ENCODE peak calls at places on chromosomes 2 and 18, in seven cellular contexts. T is stomach, E is RWPE2, W is fibroblast of the aortic adventitia, H is HFF-Myc, Y is endothelial cell, R is WTC11. K is an unnamed sample.

GRCh38 chr2:184346338-184346862 is 251.9 kb upstream of the ZNF804A start:
- DNase-seq in W (no peak), H (no peak), E (no peak), T (no peak), R (no peak), Y (no peak), K (no peak)

GRCh38 chr2:127573771-127574170 is 38.3 kb downstream of the MYO7B start:
- DNase-seq in R (no peak), E (no peak), T (peak), Y (no peak), H (no peak), W (no peak), K (peak)

GRCh38 chr2:112765251-112765650 is 842 bp upstream of the CKAP2L start:
- DNase-seq in T (no peak), R (no peak), W (no peak), Y (no peak), E (no peak), H (no peak), K (no peak)

GRCh38 chr2:881204-881918 is 69.3 kb upstream of the SNTG2 start:
- DNase-seq in Y (no peak), E (no peak), R (no peak), H (no peak), W (no peak), T (no peak), K (peak)

GRCh38 chr18:77078671-77079070 is 53.9 kb downstream of the MBP start:
- DNase-seq in E (no peak), T (no peak), H (no peak), R (no peak), W (no peak), Y (no peak), K (no peak)

GRCh38 chr2:98693477-98693876 is 37.5 kb downstream of the MGAT4A start:
- DNase-seq in Y (no peak), W (no peak), R (no peak), H (no peak), E (no peak), T (no peak), K (no peak)

GRCh38 chr18:47898696-47899095 is 31.8 kb downstream of the SMAD2 start:
- DNase-seq in W (no peak), Y (no peak), H (no peak), R (no peak), T (no peak), E (no peak), K (no peak)

GRCh38 chr2:17672583-17673317 is 80.9 kb downstream of the SMC6 start:
- DNase-seq in Y (no peak), T (no peak), H (peak), R (no peak), W (peak), E (no peak), K (no peak)

GRCh38 chr2:229273384-229274338 is 2.6 kb upstream of the PID1 start:
- DNase-seq in Y (peak), W (peak), R (peak), T (peak), H (peak), E (no peak), K (no peak)

GRCh38 chr18:56984731-56985130 is 162.2 kb upstream of the BOD1L2 start:
- DNase-seq in W (no peak), T (no peak), Y (no peak), H (no peak), E (no peak), R (no peak), K (no peak)

GRCh38 chr2:226583715-226584114 is 215.9 kb downstream of the IRS1 start:
- DNase-seq in H (peak), W (peak), T (no peak), Y (no peak), R (no peak), E (no peak), K (no peak)

GRCh38 chr2:174070281-174070680 is 105.1 kb upstream of the SP3 start:
- DNase-seq in T (no peak), H (no peak), W (no peak), E (no peak), R (no peak), Y (no peak), K (no peak)

GRCh38 chr2:7845332-7845731 is 836.5 kb upstream of the ID2 start:
- DNase-seq in T (no peak), R (no peak), E (no peak), W (peak), H (no peak), Y (no peak), K (no peak)

GRCh38 chr18:48002933-48003365 is 72.5 kb upstream of the SMAD2 start:
- DNase-seq in R (no peak), E (peak), W (peak), Y (no peak), T (peak), H (no peak), K (no peak)

GRCh38 chr18:25422230-25422629 is 70.3 kb upstream of the ZNF521 start:
- DNase-seq in R (no peak), W (no peak), E (no peak), T (no peak), Y (no peak), H (no peak), K (no peak)

GRCh38 chr18:374735-375168 is 106.9 kb upstream of the THOC1 start:
- DNase-seq in E (no peak), W (no peak), T (no peak), R (no peak), H (no peak), Y (no peak), K (no peak)

GRCh38 chr2:231369580-231370428 is 25.7 kb upstream of the B3GNT7 start:
- DNase-seq in R (no peak), H (no peak), T (no peak), Y (no peak), E (no peak), W (no peak), K (no peak)

GRCh38 chr18:8849696-8850095 is 144.3 kb downstream of the MTCL1 start:
- DNase-seq in W (no peak), Y (no peak), R (no peak), E (no peak), H (no peak), T (no peak), K (no peak)

GRCh38 chr18:33467531-33467930 is 27.0 kb upstream of the CCDC178 start:
- DNase-seq in Y (no peak), E (no peak), H (no peak), R (no peak), T (no peak), W (no peak), K (no peak)

GRCh38 chr2:158179660-158180059 is 78.0 kb downstream of the UPP2 start:
- DNase-seq in R (no peak), T (no peak), Y (no peak), H (no peak), W (peak), E (no peak), K (no peak)

GRCh38 chr2:200349868-200350267 is 43.4 kb downstream of the SPATS2L start:
- DNase-seq in T (no peak), W (no peak), Y (no peak), H (no peak), E (no peak), R (no peak), K (no peak)

GRCh38 chr2:99776521-99777265 is 286.9 kb upstream of the REV1 start:
- DNase-seq in T (no peak), E (no peak), H (no peak), R (no peak), Y (no peak), W (no peak), K (no peak)

DNA sequence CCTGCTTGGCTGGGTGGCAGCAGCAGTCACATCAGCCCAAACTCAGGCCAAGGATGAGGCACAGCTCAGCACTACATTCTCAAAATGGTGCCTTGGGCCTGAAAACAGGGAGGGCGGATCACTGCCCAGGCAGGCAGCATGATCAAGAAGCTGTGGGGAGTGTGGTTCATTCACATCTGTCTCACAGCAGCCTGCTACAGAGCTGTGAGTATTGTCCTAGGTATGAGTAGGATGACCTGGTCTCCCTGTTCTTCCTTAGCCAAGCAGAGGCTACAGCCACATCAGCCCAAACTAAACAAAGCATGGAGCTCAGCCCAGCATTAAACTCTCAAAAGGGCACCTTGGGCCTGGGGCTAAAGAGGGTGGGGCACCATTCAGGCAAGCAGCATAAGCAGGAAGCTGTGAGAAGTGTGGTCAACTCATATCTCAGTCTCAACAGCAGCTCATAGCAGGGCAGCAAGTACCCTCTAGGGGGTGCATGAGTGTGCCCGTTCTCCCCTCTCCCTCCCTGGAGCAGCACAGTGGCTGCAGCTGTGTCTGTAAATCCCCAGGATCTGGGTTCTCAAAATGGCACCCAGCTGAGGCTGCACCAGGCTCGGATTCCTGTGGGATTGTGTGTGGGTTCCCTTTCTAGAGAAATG is 139.6 kb downstream of the TRABD2A start:
- DNase-seq in T (peak), H (peak), E (no peak), R (peak), Y (no peak), W (peak), K (no peak)
- TF ChIP-seq CTCF in T (no peak), H (peak), E (peak), R (peak), Y (no peak), W (peak), K (peak)

GRCh38 chr18:65968605-65969004 is 217.8 kb downstream of the CDH7 start:
- DNase-seq in T (no peak), H (no peak), W (no peak), Y (peak), E (no peak), R (peak), K (no peak)
- TF ChIP-seq CTCF in T (no peak), H (no peak), W (no peak), Y (peak), E (peak), R (peak), K (peak)

GRCh38 chr18:31606265-31606664 is 14.6 kb downstream of the TTR start:
- DNase-seq in H (no peak), W (no peak), R (no peak), T (no peak), E (no peak), Y (no peak), K (no peak)
- TF ChIP-seq CTCF in H (no peak), W (no peak), R (no peak), T (no peak), E (no peak), Y (no peak), K (no peak)

DNA sequence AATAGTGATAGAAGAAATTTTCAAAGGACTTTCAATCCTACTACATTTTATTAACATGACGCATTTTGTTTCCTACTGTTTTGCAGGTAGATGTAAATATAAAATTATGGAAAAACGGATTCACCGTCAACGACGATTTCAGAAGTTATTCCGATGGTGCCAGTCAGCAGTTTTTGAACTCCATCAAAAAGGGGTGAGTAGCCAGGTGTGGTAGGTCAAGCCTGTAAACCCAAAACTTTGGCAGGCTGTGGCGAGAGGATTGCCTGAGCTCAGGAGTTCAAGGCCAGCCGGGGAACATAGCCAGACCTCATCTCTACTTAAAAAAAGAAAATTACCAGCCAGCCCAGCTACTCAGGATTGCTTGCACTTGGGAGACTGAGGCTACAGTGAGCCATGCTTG is 33.0 kb upstream of the MFSD2B start:
- DNase-seq in R (no peak), E (no peak), Y (no peak), W (no peak), T (no peak), H (no peak), K (no peak)
- TF ChIP-seq CTCF in R (no peak), E (no peak), Y (no peak), W (no peak), T (no peak), H (no peak), K (no peak)

K was measured in type B pancreatic cell.